ENCODE peak calls at places on chromosomes 4 and X, in eight cellular contexts. One of them, this sample, is unnamed.

GRCh38 chrX:153557618-153558017 is 40.2 kb downstream of the ATP2B3 start:
- DNase-seq in WERI-Rb-1: peak
- DNase-seq in mammary epithelial cell: no peak
- DNase-seq in endothelial cell of umbilical vein: no peak
- DNase-seq in astrocyte: no peak
- DNase-seq in AG04450: no peak
- DNase-seq in K562: no peak
- DNase-seq in A673: no peak
- DNase-seq in this sample: no peak

GRCh38 chr4:11847161-11847560 is 418.5 kb upstream of the HS3ST1 start:
- DNase-seq in AG04450: no peak
- DNase-seq in WERI-Rb-1: no peak
- DNase-seq in A673: no peak
- DNase-seq in K562: no peak
- DNase-seq in mammary epithelial cell: no peak
- DNase-seq in astrocyte: no peak
- DNase-seq in endothelial cell of umbilical vein: no peak
- DNase-seq in this sample: no peak

GRCh38 chrX:7514871-7515599 is 327.9 kb upstream of the VCX start:
- DNase-seq in mammary epithelial cell: peak
- DNase-seq in AG04450: no peak
- DNase-seq in WERI-Rb-1: no peak
- DNase-seq in astrocyte: no peak
- DNase-seq in K562: no peak
- DNase-seq in A673: no peak
- DNase-seq in endothelial cell of umbilical vein: no peak
- DNase-seq in this sample: no peak

GRCh38 chr4:96598465-96598864 is 758.6 kb downstream of the PDHA2 start:
- DNase-seq in A673: no peak
- DNase-seq in WERI-Rb-1: no peak
- DNase-seq in K562: no peak
- DNase-seq in endothelial cell of umbilical vein: no peak
- DNase-seq in AG04450: no peak
- DNase-seq in mammary epithelial cell: no peak
- DNase-seq in astrocyte: no peak
- DNase-seq in this sample: peak

GRCh38 chr4:54439831-54440243 is 210.7 kb downstream of the PDGFRA start:
- DNase-seq in mammary epithelial cell: peak
- DNase-seq in K562: peak
- DNase-seq in AG04450: no peak
- DNase-seq in WERI-Rb-1: no peak
- DNase-seq in astrocyte: peak
- DNase-seq in A673: peak
- DNase-seq in endothelial cell of umbilical vein: peak
- DNase-seq in this sample: peak

GRCh38 chr4:156830356-156830755 is 141.2 kb downstream of the PDGFC start:
- DNase-seq in K562: no peak
- DNase-seq in astrocyte: peak
- DNase-seq in WERI-Rb-1: no peak
- DNase-seq in endothelial cell of umbilical vein: no peak
- DNase-seq in A673: no peak
- DNase-seq in AG04450: no peak
- DNase-seq in mammary epithelial cell: peak
- DNase-seq in this sample: no peak

GRCh38 chr4:145299380-145300076 is 119.1 kb upstream of the OTUD4 start:
- DNase-seq in AG04450: no peak
- DNase-seq in astrocyte: peak
- DNase-seq in A673: peak
- DNase-seq in endothelial cell of umbilical vein: no peak
- DNase-seq in mammary epithelial cell: peak
- DNase-seq in WERI-Rb-1: no peak
- DNase-seq in K562: no peak
- DNase-seq in this sample: no peak

GRCh38 chrX:43845776-43846175 is 36.5 kb downstream of the MAOB start:
- DNase-seq in astrocyte: no peak
- DNase-seq in K562: no peak
- DNase-seq in A673: no peak
- DNase-seq in mammary epithelial cell: no peak
- DNase-seq in endothelial cell of umbilical vein: no peak
- DNase-seq in AG04450: no peak
- DNase-seq in WERI-Rb-1: no peak
- DNase-seq in this sample: no peak

GRCh38 chr4:166165829-166166420 is 292.9 kb downstream of the TLL1 start:
- DNase-seq in WERI-Rb-1: peak
- DNase-seq in A673: peak
- DNase-seq in endothelial cell of umbilical vein: peak
- DNase-seq in K562: peak
- DNase-seq in mammary epithelial cell: peak
- DNase-seq in astrocyte: peak
- DNase-seq in AG04450: peak
- DNase-seq in this sample: peak

GRCh38 chr4:153345011-153345981 is 808 bp downstream of the MND1 start:
- DNase-seq in astrocyte: peak
- DNase-seq in endothelial cell of umbilical vein: peak
- DNase-seq in A673: peak
- DNase-seq in AG04450: no peak
- DNase-seq in WERI-Rb-1: peak
- DNase-seq in mammary epithelial cell: peak
- DNase-seq in K562: peak
- DNase-seq in this sample: no peak
- TF ChIP-seq CTCF in astrocyte: no peak
- TF ChIP-seq CTCF in endothelial cell of umbilical vein: no peak
- TF ChIP-seq CTCF in A673: peak
- TF ChIP-seq CTCF in AG04450: peak
- TF ChIP-seq CTCF in WERI-Rb-1: no peak
- TF ChIP-seq CTCF in mammary epithelial cell: peak
- TF ChIP-seq CTCF in K562: no peak
- TF ChIP-seq CTCF in this sample: peak

GRCh38 chr4:7337196-7338058 is 97.3 kb downstream of the PSAPL1 start:
- DNase-seq in AG04450: no peak
- DNase-seq in mammary epithelial cell: no peak
- DNase-seq in K562: no peak
- DNase-seq in astrocyte: no peak
- DNase-seq in endothelial cell of umbilical vein: no peak
- DNase-seq in A673: no peak
- DNase-seq in WERI-Rb-1: no peak
- DNase-seq in this sample: no peak

GRCh38 chr4:7335363-7336066 is 99.2 kb downstream of the PSAPL1 start:
- DNase-seq in AG04450: no peak
- DNase-seq in K562: peak
- DNase-seq in endothelial cell of umbilical vein: peak
- DNase-seq in WERI-Rb-1: peak
- DNase-seq in astrocyte: no peak
- DNase-seq in mammary epithelial cell: peak
- DNase-seq in A673: peak
- DNase-seq in this sample: no peak

GRCh38 chr4:7336732-7337131 is 98.0 kb downstream of the PSAPL1 start:
- DNase-seq in mammary epithelial cell: no peak
- DNase-seq in astrocyte: no peak
- DNase-seq in A673: no peak
- DNase-seq in AG04450: no peak
- DNase-seq in K562: no peak
- DNase-seq in WERI-Rb-1: no peak
- DNase-seq in endothelial cell of umbilical vein: no peak
- DNase-seq in this sample: no peak

GRCh38 chr4:7334521-7335275 is 100.0 kb downstream of the PSAPL1 start:
- DNase-seq in mammary epithelial cell: peak
- DNase-seq in WERI-Rb-1: peak
- DNase-seq in endothelial cell of umbilical vein: no peak
- DNase-seq in A673: no peak
- DNase-seq in astrocyte: no peak
- DNase-seq in AG04450: no peak
- DNase-seq in K562: no peak
- DNase-seq in this sample: no peak

DNA sequence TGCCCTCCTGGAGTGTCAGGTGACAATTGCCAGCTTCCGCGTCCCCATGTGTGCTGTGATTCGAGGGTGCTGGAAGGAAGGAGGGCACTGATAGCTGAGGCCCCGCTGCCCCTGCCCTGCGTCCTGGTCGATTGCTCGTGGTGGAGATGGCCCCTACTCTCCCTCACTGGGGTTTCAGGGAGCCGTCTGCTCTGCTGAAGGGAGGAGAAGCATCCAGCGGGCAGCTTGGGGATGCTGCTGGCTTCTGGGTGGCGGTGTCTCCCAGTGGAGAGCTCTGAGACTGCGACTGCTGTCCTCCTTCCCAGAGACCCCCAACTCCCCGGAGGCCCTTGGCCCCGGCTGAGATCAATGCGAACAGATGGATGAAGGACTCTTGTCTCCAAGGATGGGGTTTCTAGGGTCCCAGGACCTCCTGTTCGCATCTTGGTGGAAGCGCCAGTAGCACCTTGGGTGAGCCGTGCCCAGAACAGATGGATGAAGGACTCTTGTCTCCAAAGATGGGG is 98.6 kb downstream of the PSAPL1 start:
- DNase-seq in AG04450: no peak
- DNase-seq in A673: no peak
- DNase-seq in endothelial cell of umbilical vein: no peak
- DNase-seq in WERI-Rb-1: no peak
- DNase-seq in astrocyte: no peak
- DNase-seq in K562: no peak
- DNase-seq in mammary epithelial cell: no peak
- DNase-seq in this sample: no peak
- H3K4me3 ChIP-seq in AG04450: no peak
- H3K4me3 ChIP-seq in A673: no peak
- H3K4me3 ChIP-seq in endothelial cell of umbilical vein: no peak
- H3K4me3 ChIP-seq in WERI-Rb-1: no peak
- H3K4me3 ChIP-seq in astrocyte: no peak
- H3K4me3 ChIP-seq in K562: no peak
- H3K4me3 ChIP-seq in mammary epithelial cell: no peak
- H3K4me3 ChIP-seq in this sample: no peak

GRCh38 chrX:23634181-23634580 is 33.1 kb upstream of the PRDX4 start:
- DNase-seq in mammary epithelial cell: peak
- DNase-seq in K562: no peak
- DNase-seq in AG04450: no peak
- DNase-seq in endothelial cell of umbilical vein: peak
- DNase-seq in A673: peak
- DNase-seq in astrocyte: no peak
- DNase-seq in WERI-Rb-1: no peak
- DNase-seq in this sample: no peak
- TF ChIP-seq CTCF in mammary epithelial cell: peak
- TF ChIP-seq CTCF in K562: peak
- TF ChIP-seq CTCF in AG04450: no peak
- TF ChIP-seq CTCF in endothelial cell of umbilical vein: no peak
- TF ChIP-seq CTCF in A673: peak
- TF ChIP-seq CTCF in astrocyte: peak
- TF ChIP-seq CTCF in WERI-Rb-1: no peak
- TF ChIP-seq CTCF in this sample: peak

DNA sequence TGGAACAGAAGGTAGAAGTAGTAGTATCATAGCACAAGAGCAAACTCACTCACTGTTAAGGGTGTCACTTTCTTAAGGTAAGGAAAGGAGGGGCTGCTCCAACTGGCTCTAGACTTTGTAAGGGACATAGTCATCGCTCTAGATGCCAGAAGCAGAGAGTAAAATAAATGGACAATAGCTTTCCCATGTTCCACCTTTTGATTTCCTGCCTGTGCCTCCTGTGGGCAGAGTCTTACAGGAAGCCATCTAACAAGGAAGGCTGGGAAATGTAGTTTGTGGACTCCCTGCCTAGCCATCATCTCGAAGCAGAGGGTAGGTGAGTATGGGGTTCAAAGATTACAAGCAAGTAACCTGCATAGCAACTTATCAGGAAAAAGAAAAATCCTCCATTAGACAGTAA is 1.7 kb upstream of the METTL14 start:
- DNase-seq in AG04450: no peak
- DNase-seq in endothelial cell of umbilical vein: no peak
- DNase-seq in K562: no peak
- DNase-seq in mammary epithelial cell: peak
- DNase-seq in WERI-Rb-1: peak
- DNase-seq in astrocyte: no peak
- DNase-seq in A673: peak
- DNase-seq in this sample: no peak
- H3K4me3 ChIP-seq in AG04450: no peak
- H3K4me3 ChIP-seq in endothelial cell of umbilical vein: no peak
- H3K4me3 ChIP-seq in K562: no peak
- H3K4me3 ChIP-seq in mammary epithelial cell: no peak
- H3K4me3 ChIP-seq in WERI-Rb-1: no peak
- H3K4me3 ChIP-seq in astrocyte: no peak
- H3K4me3 ChIP-seq in A673: no peak
- H3K4me3 ChIP-seq in this sample: no peak

GRCh38 chr4:78517050-78517652 is 34.4 kb upstream of the ANXA3 start:
- DNase-seq in AG04450: no peak
- DNase-seq in endothelial cell of umbilical vein: peak
- DNase-seq in astrocyte: peak
- DNase-seq in WERI-Rb-1: no peak
- DNase-seq in mammary epithelial cell: peak
- DNase-seq in K562: no peak
- DNase-seq in A673: peak
- DNase-seq in this sample: peak
- TF ChIP-seq CTCF in AG04450: peak
- TF ChIP-seq CTCF in endothelial cell of umbilical vein: peak
- TF ChIP-seq CTCF in astrocyte: peak
- TF ChIP-seq CTCF in WERI-Rb-1: peak
- TF ChIP-seq CTCF in mammary epithelial cell: peak
- TF ChIP-seq CTCF in K562: peak
- TF ChIP-seq CTCF in A673: peak
- TF ChIP-seq CTCF in this sample: peak

GRCh38 chr4:26887809-26888208 is 27.2 kb downstream of the STIM2 start:
- DNase-seq in K562: no peak
- DNase-seq in endothelial cell of umbilical vein: no peak
- DNase-seq in AG04450: no peak
- DNase-seq in astrocyte: no peak
- DNase-seq in WERI-Rb-1: no peak
- DNase-seq in A673: no peak
- DNase-seq in mammary epithelial cell: no peak
- DNase-seq in this sample: no peak

GRCh38 chr4:26887143-26887542 is 26.5 kb downstream of the STIM2 start:
- DNase-seq in astrocyte: no peak
- DNase-seq in endothelial cell of umbilical vein: no peak
- DNase-seq in AG04450: no peak
- DNase-seq in A673: no peak
- DNase-seq in WERI-Rb-1: no peak
- DNase-seq in mammary epithelial cell: no peak
- DNase-seq in K562: no peak
- DNase-seq in this sample: no peak

GRCh38 chr4:26884486-26884988 is 23.9 kb downstream of the STIM2 start:
- DNase-seq in WERI-Rb-1: no peak
- DNase-seq in endothelial cell of umbilical vein: no peak
- DNase-seq in A673: no peak
- DNase-seq in astrocyte: no peak
- DNase-seq in mammary epithelial cell: no peak
- DNase-seq in AG04450: no peak
- DNase-seq in K562: no peak
- DNase-seq in this sample: no peak

GRCh38 chr4:26891054-26891453 is 30.4 kb downstream of the STIM2 start:
- DNase-seq in AG04450: no peak
- DNase-seq in K562: no peak
- DNase-seq in mammary epithelial cell: no peak
- DNase-seq in WERI-Rb-1: no peak
- DNase-seq in astrocyte: no peak
- DNase-seq in endothelial cell of umbilical vein: no peak
- DNase-seq in A673: no peak
- DNase-seq in this sample: no peak

GRCh38 chr4:26885912-26886274 is 25.3 kb downstream of the STIM2 start:
- DNase-seq in K562: no peak
- DNase-seq in endothelial cell of umbilical vein: no peak
- DNase-seq in astrocyte: no peak
- DNase-seq in WERI-Rb-1: no peak
- DNase-seq in mammary epithelial cell: no peak
- DNase-seq in AG04450: no peak
- DNase-seq in A673: no peak
- DNase-seq in this sample: no peak
- H3K4me3 ChIP-seq in K562: no peak
- H3K4me3 ChIP-seq in endothelial cell of umbilical vein: no peak
- H3K4me3 ChIP-seq in astrocyte: no peak
- H3K4me3 ChIP-seq in WERI-Rb-1: no peak
- H3K4me3 ChIP-seq in mammary epithelial cell: no peak
- H3K4me3 ChIP-seq in AG04450: no peak
- H3K4me3 ChIP-seq in A673: no peak
- H3K4me3 ChIP-seq in this sample: no peak

GRCh38 chr4:60432911-60433310 is 767.2 kb upstream of the ADGRL3 start:
- DNase-seq in K562: no peak
- DNase-seq in endothelial cell of umbilical vein: no peak
- DNase-seq in A673: no peak
- DNase-seq in mammary epithelial cell: no peak
- DNase-seq in WERI-Rb-1: no peak
- DNase-seq in astrocyte: no peak
- DNase-seq in AG04450: no peak
- DNase-seq in this sample: no peak
- TF ChIP-seq CTCF in K562: no peak
- TF ChIP-seq CTCF in endothelial cell of umbilical vein: no peak
- TF ChIP-seq CTCF in A673: no peak
- TF ChIP-seq CTCF in mammary epithelial cell: peak
- TF ChIP-seq CTCF in WERI-Rb-1: no peak
- TF ChIP-seq CTCF in astrocyte: no peak
- TF ChIP-seq CTCF in AG04450: no peak
- TF ChIP-seq CTCF in this sample: no peak